ENCODE peak calls at places on chromosomes 16 and 17, in six cellular contexts. C is K562, Y is A549, D is endothelial cell of umbilical vein, W is HepG2, K is GM12878. L is an unnamed sample.

GRCh38 chr17:72104164-72104862 is 16.5 kb upstream of the SOX9 start:
- DNase-seq in C (no peak), Y (no peak), D (no peak), W (no peak), K (no peak), L (no peak)

GRCh38 chr17:59727817-59728533 is 20.5 kb downstream of the VMP1 start:
- DNase-seq in C (no peak), Y (no peak), D (no peak), W (no peak), K (no peak), L (no peak)

GRCh38 chr17:74892974-74893911 is at the start of gene FADS6:
- DNase-seq in C (no peak), Y (no peak), D (no peak), W (no peak), K (no peak), L (no peak)

GRCh38 chr16:66714062-66714461 is 17.5 kb upstream of the CMTM4 start:
- DNase-seq in C (no peak), Y (no peak), D (no peak), W (no peak), K (no peak), L (no peak)

GRCh38 chr17:9725575-9725974 is 65.8 kb downstream of the DHRS7C start:
- DNase-seq in C (no peak), Y (no peak), D (no peak), W (peak), K (no peak), L (no peak)

GRCh38 chr16:20610892-20611349 is 34.8 kb upstream of the ACSM2B start:
- DNase-seq in C (no peak), Y (no peak), D (no peak), W (no peak), K (no peak), L (no peak)

GRCh38 chr17:75344664-75345063 is 55.4 kb upstream of the SLC25A19 start:
- DNase-seq in C (no peak), Y (no peak), D (no peak), W (no peak), K (no peak), L (peak)

GRCh38 chr16:88317619-88317977 is 65.2 kb upstream of the ZNF469 start:
- DNase-seq in C (no peak), Y (no peak), D (no peak), W (no peak), K (no peak), L (no peak)

GRCh38 chr16:88854306-88855111 is 2.2 kb downstream of the GALNS start:
- DNase-seq in C (peak), Y (no peak), D (no peak), W (no peak), K (no peak), L (peak)

GRCh38 chr16:87048038-87048743 is 269.0 kb downstream of the C16orf95 start:
- DNase-seq in C (no peak), Y (no peak), D (no peak), W (no peak), K (no peak), L (no peak)

GRCh38 chr16:86722970-86723369 is 144.6 kb downstream of the FOXL1 start:
- DNase-seq in C (no peak), Y (no peak), D (no peak), W (no peak), K (no peak), L (no peak)

GRCh38 chr16:81500833-81501521 is 56.4 kb downstream of the CMIP start:
- DNase-seq in C (no peak), Y (no peak), D (peak), W (no peak), K (no peak), L (peak)

GRCh38 chr17:9924735-9925191 is 19.7 kb upstream of the RCVRN start:
- DNase-seq in C (peak), Y (peak), D (peak), W (peak), K (peak), L (peak)

GRCh38 chr16:87555647-87556046 is 46.7 kb upstream of the JPH3 start:
- DNase-seq in C (no peak), Y (no peak), D (no peak), W (no peak), K (no peak), L (no peak)

GRCh38 chr17:12316021-12316420 is 295.3 kb downstream of the MAP2K4 start:
- DNase-seq in C (no peak), Y (no peak), D (no peak), W (no peak), K (no peak), L (no peak)

GRCh38 chr17:49079840-49080663 is 52.5 kb upstream of the B4GALNT2 start:
- DNase-seq in C (no peak), Y (no peak), D (no peak), W (peak), K (no peak), L (no peak)

GRCh38 chr17:51091635-51092034 is 29.0 kb downstream of the SPAG9 start:
- DNase-seq in C (no peak), Y (no peak), D (no peak), W (no peak), K (no peak), L (no peak)

GRCh38 chr17:56300191-56300590 is 146.9 kb downstream of the ANKFN1 start:
- DNase-seq in C (no peak), Y (no peak), D (no peak), W (no peak), K (no peak), L (no peak)

GRCh38 chr16:7342598-7342997 is 10.0 kb downstream of the RBFOX1 start:
- DNase-seq in C (no peak), Y (no peak), D (no peak), W (no peak), K (no peak), L (no peak)

GRCh38 chr17:2395258-2396170 is 5.3 kb downstream of the MNT start:
- DNase-seq in C (no peak), Y (peak), D (peak), W (peak), K (no peak), L (peak)
- TF ChIP-seq MYC in C (no peak), Y (no peak), D (no peak), W (no peak), K (no peak), L (no peak)

DNA sequence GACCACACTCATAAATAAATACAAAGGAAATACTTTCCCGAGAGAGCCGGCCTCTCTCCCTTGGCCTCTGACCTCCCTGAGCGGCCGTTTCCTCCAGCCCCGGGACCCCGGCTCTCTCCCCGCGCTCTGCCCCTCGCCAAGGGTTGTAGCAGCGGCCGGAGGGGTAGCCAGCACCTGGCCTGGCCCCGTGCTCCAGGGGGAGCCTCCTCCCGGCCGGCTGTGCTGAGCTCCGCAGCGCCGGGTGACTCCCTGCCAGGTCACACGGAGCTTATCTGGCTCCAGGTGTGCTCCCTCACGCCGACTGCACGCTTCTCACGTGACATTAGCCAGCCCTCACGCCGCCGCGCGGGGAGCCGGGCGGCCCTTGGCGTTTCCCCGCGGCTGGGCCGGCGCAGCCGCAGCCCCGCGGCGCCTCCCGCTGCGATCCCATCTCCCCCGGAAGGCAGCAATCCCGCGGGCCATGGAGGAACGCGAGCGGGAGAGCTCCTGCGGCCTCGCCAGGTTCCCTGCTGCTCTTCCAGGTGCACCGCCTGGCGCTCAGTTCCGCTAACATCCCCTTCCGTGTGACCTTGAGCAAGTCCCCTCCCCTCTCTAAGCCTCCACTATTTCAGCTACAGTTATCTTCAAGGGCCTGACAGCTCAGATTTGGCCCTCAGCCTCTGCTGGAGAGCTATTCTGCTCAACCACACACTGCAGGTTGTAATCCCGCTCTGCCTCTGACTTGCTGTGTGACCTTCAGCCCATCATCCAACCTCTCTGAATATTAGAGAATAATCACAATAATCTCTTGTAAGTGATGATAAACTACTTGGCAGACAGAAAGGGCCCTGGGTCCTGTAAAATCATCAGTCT is 3.5 kb downstream of the MYO18A start:
- DNase-seq in C (peak), Y (peak), D (peak), W (peak), K (no peak), L (peak)
- TF ChIP-seq CTCF in C (no peak), Y (no peak), D (no peak), W (peak), K (no peak), L (no peak)

GRCh38 chr17:61175298-61176142 is 224.1 kb upstream of the TBX2 start:
- DNase-seq in C (peak), Y (no peak), D (no peak), W (no peak), K (no peak), L (no peak)
- H3K4me3 ChIP-seq in C (no peak), Y (no peak), D (no peak), W (no peak), K (no peak), L (no peak)

DNA sequence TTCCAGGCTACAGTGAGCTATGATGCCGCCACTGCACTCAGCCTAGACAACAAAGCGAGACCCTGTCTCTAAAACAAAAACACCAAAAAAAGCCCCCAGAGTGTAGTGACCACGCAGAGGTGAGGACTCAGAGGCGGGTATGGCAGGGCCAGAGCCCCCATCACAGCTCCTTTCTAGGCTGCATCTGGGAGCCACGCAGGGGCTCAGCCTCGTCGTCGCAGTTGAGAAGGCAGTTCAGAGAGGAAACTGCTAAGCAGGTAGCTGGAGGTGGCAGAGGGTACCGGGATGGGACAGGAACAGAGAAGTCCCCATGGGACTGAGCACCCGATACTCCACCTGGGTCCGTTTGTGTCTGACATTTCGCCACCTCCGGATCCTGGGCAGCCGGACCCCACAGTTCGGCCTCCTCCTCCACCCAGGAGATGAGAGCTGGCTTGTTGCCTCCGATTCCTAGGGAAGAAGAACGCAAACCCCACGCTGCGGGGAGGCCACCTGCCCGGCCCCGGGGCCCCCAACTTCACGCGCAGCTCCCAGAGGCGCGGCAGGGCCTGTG is 701 bp downstream of the ZNF764 start:
- DNase-seq in C (no peak), Y (no peak), D (no peak), W (no peak), K (no peak), L (no peak)
- TF ChIP-seq MYC in C (no peak), Y (no peak), D (no peak), W (no peak), K (no peak), L (no peak)

GRCh38 chr17:37661372-37662014 is 18.2 kb upstream of the DDX52 start:
- DNase-seq in C (no peak), Y (peak), D (no peak), W (no peak), K (no peak), L (no peak)
- TF ChIP-seq CTCF in C (no peak), Y (no peak), D (no peak), W (no peak), K (no peak), L (no peak)

GRCh38 chr17:55282379-55282702 is 17.6 kb downstream of the HLF start:
- DNase-seq in C (no peak), Y (no peak), D (no peak), W (no peak), K (no peak), L (no peak)

GRCh38 chr17:55284001-55284884 is 19.5 kb downstream of the HLF start:
- DNase-seq in C (no peak), Y (no peak), D (no peak), W (peak), K (no peak), L (no peak)

GRCh38 chr17:55284944-55285339 is 20.2 kb downstream of the HLF start:
- DNase-seq in C (no peak), Y (no peak), D (no peak), W (no peak), K (no peak), L (no peak)

GRCh38 chr17:55281592-55282378 is 17.0 kb downstream of the HLF start:
- DNase-seq in C (no peak), Y (no peak), D (no peak), W (no peak), K (no peak), L (no peak)

GRCh38 chr17:55283256-55283965 is 18.7 kb downstream of the HLF start:
- DNase-seq in C (no peak), Y (no peak), D (no peak), W (peak), K (no peak), L (no peak)
- H3K4me3 ChIP-seq in C (no peak), Y (no peak), D (no peak), W (peak), K (no peak), L (no peak)

DNA sequence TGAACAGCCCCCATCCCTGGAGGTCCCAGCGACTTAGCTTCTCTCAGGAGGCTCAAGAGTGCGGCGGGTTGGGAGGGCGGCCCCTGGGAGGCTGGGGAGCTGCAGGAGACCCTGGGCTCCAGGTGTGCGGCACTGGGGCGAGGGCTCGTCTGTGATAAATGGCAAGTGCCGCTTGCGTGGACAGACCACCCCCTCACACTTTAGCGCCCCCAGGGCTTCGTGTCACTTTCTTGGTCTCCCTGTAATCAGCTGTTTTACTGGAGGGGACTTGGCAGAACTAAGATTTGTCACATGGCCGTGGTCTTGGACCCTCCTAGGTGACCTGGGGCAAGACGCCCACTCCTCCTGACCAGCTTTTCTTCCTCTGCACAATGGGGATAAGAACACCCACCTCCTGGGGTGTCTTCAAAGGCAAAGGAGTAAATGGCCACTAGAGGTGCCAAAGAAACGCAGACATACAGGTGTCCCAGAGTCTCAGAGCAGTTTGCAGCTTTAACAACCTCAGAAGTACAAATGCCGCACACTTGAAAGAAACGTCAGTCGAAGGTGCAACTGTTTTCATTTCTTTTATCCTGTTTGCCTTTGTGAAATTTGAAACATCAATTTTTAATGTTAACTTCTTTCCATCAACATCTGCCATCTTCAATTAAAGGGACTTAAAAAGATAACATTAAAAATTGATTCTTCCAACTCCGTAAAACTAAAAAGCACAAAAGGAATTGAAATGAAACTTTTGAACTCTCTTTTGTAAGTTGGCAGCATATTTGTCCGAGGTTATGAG is 946 bp downstream of the OSGIN1 start:
- DNase-seq in C (peak), Y (peak), D (peak), W (peak), K (no peak), L (peak)
- TF ChIP-seq MYC in C (no peak), Y (no peak), D (no peak), W (no peak), K (no peak), L (no peak)

DNA sequence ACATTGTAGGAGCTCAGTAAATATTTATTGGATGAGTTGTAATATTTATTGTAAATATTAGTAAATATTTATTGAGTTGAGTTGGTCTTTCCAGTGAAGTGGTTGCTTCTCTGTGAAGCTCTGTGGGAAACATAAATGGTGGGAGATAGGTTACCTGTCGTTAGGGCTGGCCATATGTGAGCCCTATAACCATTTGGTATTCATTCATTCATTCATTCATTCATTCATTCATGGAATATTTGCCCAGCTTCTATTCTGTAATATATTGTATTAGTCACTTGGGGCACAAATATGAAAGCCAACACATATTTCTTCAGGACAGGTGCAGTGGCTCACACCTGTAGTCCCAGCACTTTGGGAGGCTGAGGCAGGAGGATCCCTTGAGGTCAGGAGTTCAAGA is 33.9 kb downstream of the SMARCE1 start:
- DNase-seq in C (no peak), Y (no peak), D (no peak), W (no peak), K (no peak), L (no peak)
- TF ChIP-seq CTCF in C (no peak), Y (no peak), D (no peak), W (no peak), K (no peak), L (no peak)

GRCh38 chr17:79792984-79793923 is 3.6 kb downstream of the CBX8 start:
- DNase-seq in C (no peak), Y (peak), D (no peak), W (no peak), K (no peak), L (no peak)

GRCh38 chr17:79791354-79792123 is 5.3 kb downstream of the CBX8 start:
- DNase-seq in C (no peak), Y (no peak), D (no peak), W (no peak), K (no peak), L (no peak)

GRCh38 chr17:79790805-79791353 is 6.0 kb downstream of the CBX8 start:
- DNase-seq in C (no peak), Y (no peak), D (no peak), W (no peak), K (no peak), L (no peak)

GRCh38 chr17:79793924-79794304 is 3.0 kb downstream of the CBX8 start:
- DNase-seq in C (no peak), Y (peak), D (peak), W (no peak), K (no peak), L (no peak)

GRCh38 chr17:79792371-79792871 is 4.5 kb downstream of the CBX8 start:
- DNase-seq in C (no peak), Y (peak), D (no peak), W (no peak), K (no peak), L (no peak)
- H3K4me3 ChIP-seq in C (no peak), Y (peak), D (no peak), W (no peak), K (no peak), L (no peak)

L was measured in NB4.